ENCODE peak calls at places on chromosomes 13 and 19, in five cellular contexts. L is HFFc6, B is endothelial cell of umbilical vein, C is AG10803, G is astrocyte of the cerebellum. P is an unnamed sample.

GRCh38 chr13:49410477-49410876 is 33.4 kb downstream of the CAB39L start:
- DNase-seq in L (no peak), B (no peak), C (no peak), G (no peak), P (no peak)

GRCh38 chr13:46983881-46984280 is 87.0 kb upstream of the HTR2A start:
- DNase-seq in L (no peak), B (no peak), C (no peak), G (no peak), P (no peak)

GRCh38 chr13:20988909-20989735 is 72.3 kb downstream of the LATS2 start:
- DNase-seq in L (no peak), B (no peak), C (no peak), G (no peak), P (no peak)

GRCh38 chr13:51803018-51803417 is 945 bp downstream of the DHRS12 start:
- DNase-seq in L (no peak), B (no peak), C (no peak), G (no peak), P (no peak)

GRCh38 chr13:73416093-73416492 is 357.3 kb downstream of the KLF5 start:
- DNase-seq in L (peak), B (no peak), C (peak), G (peak), P (no peak)

GRCh38 chr19:6059996-6060599 is 50.2 kb downstream of the RFX2 start:
- DNase-seq in L (no peak), B (no peak), C (no peak), G (no peak), P (no peak)

GRCh38 chr19:20078696-20079095 is 896 bp downstream of the ZNF90 start:
- DNase-seq in L (peak), B (no peak), C (peak), G (no peak), P (no peak)

GRCh38 chr19:45640849-45641273 is 1.7 kb upstream of the EML2 start:
- DNase-seq in L (no peak), B (no peak), C (no peak), G (no peak), P (no peak)

GRCh38 chr19:49554701-49555181 is 25.6 kb downstream of the NOSIP start:
- DNase-seq in L (no peak), B (peak), C (no peak), G (no peak), P (no peak)

GRCh38 chr13:61136515-61136914 is 279.1 kb downstream of the PCDH20 start:
- DNase-seq in L (no peak), B (no peak), C (no peak), G (no peak), P (no peak)

GRCh38 chr19:42276284-42276683 is 7.2 kb downstream of the CIC start:
- DNase-seq in L (no peak), B (no peak), C (no peak), G (no peak), P (no peak)

GRCh38 chr19:27779953-27780352 is 1433.0 kb downstream of the UQCRFS1 start:
- DNase-seq in L (no peak), B (no peak), C (no peak), G (no peak), P (no peak)

GRCh38 chr13:22095794-22096193 is 424.9 kb downstream of the FGF9 start:
- DNase-seq in L (no peak), B (no peak), C (no peak), G (no peak), P (no peak)

GRCh38 chr19:49870309-49870901 is 3.0 kb upstream of the PNKP start:
- DNase-seq in L (no peak), B (no peak), C (no peak), G (no peak), P (no peak)

GRCh38 chr13:73717632-73718031 is 416.6 kb downstream of the KLF12 start:
- DNase-seq in L (peak), B (peak), C (no peak), G (peak), P (no peak)

GRCh38 chr13:110869805-110870706 is 44.8 kb downstream of the ANKRD10 start:
- DNase-seq in L (peak), B (peak), C (peak), G (peak), P (no peak)

GRCh38 chr19:33232656-33233055 is 7.0 kb upstream of the SLC7A10 start:
- DNase-seq in L (no peak), B (no peak), C (no peak), G (no peak), P (no peak)

GRCh38 chr13:113802090-113802531 is 43.1 kb downstream of the TMEM255B start:
- DNase-seq in L (peak), B (no peak), C (peak), G (peak), P (no peak)

GRCh38 chr19:5828661-5829566 is 10.6 kb downstream of the FUT6 start:
- DNase-seq in L (no peak), B (peak), C (no peak), G (no peak), P (peak)

GRCh38 chr13:113647351-113648217 is 10.4 kb downstream of the ATP4B start:
- DNase-seq in L (peak), B (peak), C (peak), G (no peak), P (no peak)

GRCh38 chr13:98129059-98129741 is 13.7 kb upstream of the FARP1 start:
- DNase-seq in L (peak), B (no peak), C (peak), G (no peak), P (no peak)

GRCh38 chr19:18857223-18857622 is 25.5 kb downstream of the UPF1 start:
- DNase-seq in L (no peak), B (no peak), C (no peak), G (no peak), P (no peak)

GRCh38 chr19:18855647-18856384 is 24.1 kb downstream of the UPF1 start:
- DNase-seq in L (no peak), B (no peak), C (no peak), G (no peak), P (no peak)

GRCh38 chr19:18858906-18859646 is 27.3 kb downstream of the UPF1 start:
- DNase-seq in L (no peak), B (no peak), C (no peak), G (no peak), P (no peak)

GRCh38 chr19:18854982-18855381 is 23.2 kb downstream of the UPF1 start:
- DNase-seq in L (no peak), B (no peak), C (no peak), G (no peak), P (no peak)

GRCh38 chr19:18856385-18857126 is 24.8 kb downstream of the UPF1 start:
- DNase-seq in L (peak), B (no peak), C (peak), G (no peak), P (no peak)
- TF ChIP-seq CTCF in L (peak), B (peak), C (peak), G (peak), P (peak)

GRCh38 chr13:67123165-67123564 is 107.0 kb downstream of the PCDH9 start:
- DNase-seq in L (no peak), B (peak), C (no peak), G (no peak), P (no peak)
- TF ChIP-seq CTCF in L (no peak), B (no peak), C (no peak), G (no peak), P (no peak)

GRCh38 chr19:13574933-13575332 is 68.7 kb upstream of the CACNA1A start:
- DNase-seq in L (peak), B (no peak), C (peak), G (no peak), P (no peak)

GRCh38 chr19:13583114-13583513 is 76.8 kb upstream of the CACNA1A start:
- DNase-seq in L (no peak), B (no peak), C (no peak), G (no peak), P (no peak)

GRCh38 chr19:13576726-13577125 is 70.4 kb upstream of the CACNA1A start:
- DNase-seq in L (no peak), B (no peak), C (no peak), G (no peak), P (no peak)

GRCh38 chr19:13583753-13584152 is 77.5 kb upstream of the CACNA1A start:
- DNase-seq in L (no peak), B (no peak), C (no peak), G (no peak), P (no peak)

GRCh38 chr19:13579388-13580060 is 73.2 kb upstream of the CACNA1A start:
- DNase-seq in L (peak), B (no peak), C (peak), G (peak), P (no peak)
- TF ChIP-seq CTCF in L (peak), B (no peak), C (peak), G (no peak), P (no peak)

DNA sequence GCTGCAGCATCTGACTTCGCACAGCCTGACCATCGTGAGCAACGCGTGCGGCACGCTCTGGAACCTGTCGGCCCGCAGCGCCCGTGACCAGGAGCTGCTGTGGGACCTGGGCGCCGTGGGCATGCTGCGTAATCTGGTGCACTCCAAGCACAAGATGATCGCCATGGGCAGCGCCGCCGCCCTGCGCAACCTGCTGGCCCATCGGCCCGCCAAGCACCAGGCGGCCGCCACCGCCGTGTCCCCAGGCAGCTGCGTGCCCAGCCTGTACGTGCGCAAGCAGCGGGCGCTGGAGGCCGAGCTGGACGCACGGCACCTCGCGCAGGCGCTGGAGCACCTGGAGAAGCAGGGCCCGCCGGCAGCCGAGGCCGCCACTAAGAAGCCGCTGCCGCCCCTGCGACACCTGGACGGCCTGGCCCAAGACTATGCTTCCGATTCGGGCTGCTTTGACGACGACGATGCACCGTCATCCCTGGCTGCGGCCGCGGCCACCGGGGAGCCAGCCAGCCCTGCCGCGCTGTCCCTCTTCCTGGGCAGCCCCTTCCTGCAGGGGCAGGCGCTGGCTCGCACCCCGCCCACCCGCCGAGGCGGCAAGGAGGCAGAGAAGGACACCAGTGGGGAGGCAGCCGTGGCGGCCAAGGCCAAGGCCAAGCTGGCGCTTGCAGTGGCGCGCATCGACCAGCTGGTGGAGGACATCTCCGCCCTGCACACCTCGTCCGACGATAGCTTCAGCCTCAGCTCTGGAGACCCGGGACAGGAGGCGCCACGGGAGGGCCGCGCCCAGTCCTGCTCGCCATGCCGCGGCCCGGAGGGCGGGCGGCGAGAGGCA is 13.6 kb downstream of the C19orf25 start:
- DNase-seq in L (no peak), B (peak), C (peak), G (no peak), P (no peak)
- TF ChIP-seq CTCF in L (peak), B (peak), C (peak), G (peak), P (peak)

GRCh38 chr19:29206453-29206852 is 6.5 kb downstream of the UQCRFS1 start:
- DNase-seq in L (no peak), B (no peak), C (no peak), G (no peak), P (no peak)

GRCh38 chr19:29202281-29202680 is 10.7 kb downstream of the UQCRFS1 start:
- DNase-seq in L (no peak), B (no peak), C (no peak), G (no peak), P (no peak)

DNA sequence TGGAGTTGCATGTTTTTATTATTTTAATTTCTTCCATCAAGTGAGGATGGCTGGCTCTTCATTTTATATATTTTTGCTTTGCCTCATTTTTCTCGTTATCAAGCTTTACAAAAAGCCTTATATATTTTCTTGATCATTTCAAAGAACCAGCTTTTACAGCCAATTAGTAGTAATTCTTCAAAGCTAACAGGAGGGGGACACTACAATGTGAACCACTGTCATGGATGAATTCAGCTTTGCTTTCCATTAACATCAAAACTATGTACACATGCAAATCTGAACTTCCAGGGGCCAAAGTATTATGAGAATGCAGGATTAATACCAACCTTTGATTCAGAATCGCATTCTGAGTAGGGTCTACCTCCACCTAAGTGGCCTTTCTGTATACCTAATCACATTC is 11.1 kb downstream of the UQCRFS1 start:
- DNase-seq in L (no peak), B (no peak), C (no peak), G (no peak), P (no peak)
- TF ChIP-seq CTCF in L (peak), B (no peak), C (no peak), G (no peak), P (no peak)

DNA sequence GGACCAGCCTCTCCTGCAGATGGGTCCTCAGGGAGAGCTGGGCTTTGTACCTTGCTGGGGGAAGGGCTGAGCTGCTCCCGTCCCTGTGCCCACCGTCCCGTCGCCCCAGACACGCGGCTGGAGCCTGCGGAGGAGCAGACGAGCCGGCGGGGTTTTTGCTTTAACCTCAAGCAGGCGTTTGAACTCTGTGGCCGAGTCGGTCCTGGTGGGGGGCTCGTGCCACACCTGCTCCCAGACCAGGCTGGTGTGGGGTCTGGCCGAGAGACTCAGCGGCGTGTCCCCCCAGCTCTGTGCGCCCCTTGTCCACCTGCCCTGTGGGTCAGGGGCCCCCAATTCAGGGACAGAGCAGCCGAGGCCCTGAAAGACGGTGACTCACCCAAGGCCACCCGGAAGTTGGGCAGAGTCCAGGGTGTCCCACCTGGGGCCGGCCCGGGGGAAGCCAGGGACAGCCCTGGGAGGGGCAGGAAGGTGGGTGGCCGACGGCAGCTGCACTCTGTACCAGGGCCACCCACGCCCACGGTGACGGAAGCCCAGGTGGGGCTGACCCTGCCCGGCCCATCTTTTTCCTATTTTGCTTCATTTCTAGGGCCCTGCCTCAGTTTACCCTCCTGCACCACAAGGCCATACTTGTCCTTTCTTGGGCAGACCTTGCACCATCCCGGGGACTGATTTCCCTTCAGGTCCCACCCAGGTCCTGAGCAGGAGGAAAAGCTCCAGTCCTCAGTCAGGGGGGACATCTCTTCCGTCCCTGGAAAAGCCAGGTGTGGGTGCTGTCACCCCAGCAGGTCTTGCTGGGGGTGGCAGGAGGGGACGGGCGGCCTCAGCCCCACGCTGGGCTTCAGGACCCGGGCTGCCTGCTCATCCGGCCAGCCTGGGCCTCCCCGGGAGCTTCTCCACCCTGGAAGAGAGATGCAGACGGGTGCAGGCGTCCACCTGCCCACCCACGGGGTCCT is 5.3 kb downstream of the EFNA2 start:
- DNase-seq in L (no peak), B (no peak), C (no peak), G (no peak), P (no peak)
- TF ChIP-seq CTCF in L (no peak), B (no peak), C (no peak), G (no peak), P (no peak)

DNA sequence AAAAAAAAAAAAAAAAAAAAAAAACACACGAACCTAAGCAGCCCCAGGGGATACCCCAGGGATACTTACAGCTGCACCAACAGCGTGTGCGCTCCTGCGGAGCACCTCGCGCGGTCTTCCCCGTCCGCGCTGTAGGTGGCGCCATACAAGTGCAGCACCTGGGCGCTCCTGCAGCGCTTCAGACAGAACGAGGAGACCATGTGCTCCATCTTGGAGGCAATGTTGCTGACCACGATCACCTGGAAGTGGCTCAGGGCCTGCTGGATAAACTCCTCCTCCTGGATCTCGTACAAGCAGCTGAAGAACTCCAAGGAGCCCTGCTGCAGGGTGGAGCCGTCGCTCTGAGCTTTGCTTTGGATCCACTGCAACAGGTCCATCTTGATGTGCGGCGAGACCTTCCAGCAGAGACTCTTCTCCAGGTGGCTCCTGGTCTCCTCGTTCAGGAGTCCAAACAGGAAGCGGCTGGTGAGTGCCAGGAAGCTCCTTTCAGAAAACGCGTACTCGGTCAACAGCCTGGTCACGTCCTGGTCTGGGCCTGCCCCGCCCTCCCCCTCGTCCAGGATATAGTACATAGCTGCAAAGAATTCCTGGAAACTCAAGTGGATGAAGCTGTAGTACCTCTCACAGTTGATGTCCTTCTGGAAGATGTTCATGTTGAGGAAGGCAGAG is 14.5 kb downstream of the NLRP12 start:
- DNase-seq in L (no peak), B (peak), C (no peak), G (no peak), P (no peak)
- TF ChIP-seq CTCF in L (peak), B (peak), C (no peak), G (peak), P (peak)

DNA sequence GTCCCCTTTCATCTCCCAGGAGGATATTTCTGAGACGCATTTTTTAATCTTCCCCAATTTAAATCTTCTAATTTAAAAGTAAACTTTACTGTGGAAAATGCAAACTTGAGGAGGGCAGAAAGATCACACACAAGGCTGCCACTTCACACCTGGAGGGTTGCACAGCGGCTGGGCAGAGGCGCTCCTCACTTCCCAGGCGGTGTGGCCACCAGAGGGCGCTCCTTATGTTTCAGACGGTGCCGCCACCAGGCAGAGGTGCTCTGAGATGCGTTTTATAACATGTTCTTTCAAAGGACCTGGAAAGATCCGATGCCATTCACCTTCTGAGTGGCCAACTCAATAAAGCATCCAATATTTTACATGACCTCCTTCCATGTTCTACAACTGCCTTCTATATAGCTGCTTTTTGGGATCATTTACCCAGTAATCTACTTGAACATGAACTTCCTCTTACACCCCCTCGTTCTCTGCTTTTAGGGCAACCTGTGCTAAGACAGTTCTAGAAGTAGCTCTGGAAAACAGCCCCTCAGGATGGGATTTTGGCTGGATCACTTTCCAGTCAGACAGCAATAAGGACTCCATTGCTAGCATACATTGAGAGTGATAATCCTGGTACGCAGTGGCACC is 14.8 kb upstream of the MTUS2 start:
- DNase-seq in L (peak), B (no peak), C (no peak), G (no peak), P (no peak)
- TF ChIP-seq CTCF in L (peak), B (peak), C (peak), G (peak), P (peak)

GRCh38 chr19:3743486-3743885 is 18.0 kb downstream of the APBA3 start:
- DNase-seq in L (no peak), B (peak), C (no peak), G (no peak), P (no peak)
- TF ChIP-seq CTCF in L (no peak), B (no peak), C (no peak), G (no peak), P (no peak)

GRCh38 chr13:19978830-19979437 is 20.4 kb downstream of the ZMYM2 start:
- DNase-seq in L (no peak), B (no peak), C (no peak), G (no peak), P (no peak)

GRCh38 chr13:19985219-19985556 is 26.7 kb downstream of the ZMYM2 start:
- DNase-seq in L (no peak), B (no peak), C (no peak), G (no peak), P (no peak)

GRCh38 chr13:19982447-19983043 is 24.0 kb downstream of the ZMYM2 start:
- DNase-seq in L (no peak), B (no peak), C (no peak), G (no peak), P (no peak)

GRCh38 chr13:19981685-19982238 is 23.2 kb downstream of the ZMYM2 start:
- DNase-seq in L (no peak), B (no peak), C (no peak), G (no peak), P (no peak)

GRCh38 chr13:19984430-19985218 is 26.1 kb downstream of the ZMYM2 start:
- DNase-seq in L (peak), B (peak), C (peak), G (peak), P (no peak)
- TF ChIP-seq CTCF in L (peak), B (peak), C (peak), G (peak), P (peak)